ENCODE peak calls at places on chromosomes 3 and 15, in seven cellular contexts. I is tibial artery, F is aorta, C is kidney, T is PC-9, B is heart left ventricle, J is OCI-LY7. S is an unnamed sample.
A peak's percentile ranks its signal among the peaks of the same experiment; 100 is the strongest.

GRCh38 chr3:32614956-32615355 is 44.3 kb upstream of the DYNC1LI1 start:
- DNase-seq in I (no peak), F (no peak), C (no peak), T (no peak), B (no peak), J (no peak), S (peak; percentile 58)

GRCh38 chr3:127212711-127213110 is 19.8 kb downstream of the PRR23E start:
- DNase-seq in I (no peak), F (no peak), C (no peak), T (no peak), B (no peak), J (no peak), S (no peak)

GRCh38 chr3:145144361-145144760 is 1016.6 kb downstream of the PLOD2 start:
- DNase-seq in I (no peak), F (no peak), C (no peak), T (no peak), B (no peak), J (no peak), S (no peak)

GRCh38 chr3:141335531-141336042 is 32.7 kb upstream of the ZBTB38 start:
- DNase-seq in I (no peak), F (no peak), C (no peak), T (no peak), B (no peak), J (no peak), S (no peak)

GRCh38 chr3:46670891-46671427 is 22.5 kb downstream of the ALS2CL start:
- DNase-seq in I (no peak), F (no peak), C (peak; percentile 36), T (no peak), B (peak; percentile 53), J (no peak), S (no peak)

GRCh38 chr3:126304704-126305103 is 52.5 kb downstream of the KLF15 start:
- DNase-seq in I (no peak), F (no peak), C (no peak), T (no peak), B (no peak), J (no peak), S (no peak)

GRCh38 chr3:37800022-37800493 is 61.6 kb upstream of the CTDSPL start:
- DNase-seq in I (no peak), F (no peak), C (no peak), T (no peak), B (no peak), J (no peak), S (no peak)

GRCh38 chr3:168034152-168034928 is 61.4 kb downstream of the GOLIM4 start:
- DNase-seq in I (no peak), F (no peak), C (no peak), T (no peak), B (no peak), J (no peak), S (peak; percentile 2)

GRCh38 chr15:72487070-72487797 is 13.1 kb downstream of the ARIH1 start:
- DNase-seq in I (no peak), F (no peak), C (no peak), T (no peak), B (no peak), J (no peak), S (no peak)

GRCh38 chr3:119918992-119919933 is 137.4 kb downstream of the NR1I2 start:
- DNase-seq in I (no peak), F (no peak), C (no peak), T (no peak), B (no peak), J (no peak), S (no peak)

GRCh38 chr3:101484805-101485620 is 28.0 kb downstream of the SENP7 start:
- DNase-seq in I (no peak), F (no peak), C (no peak), T (no peak), B (no peak), J (no peak), S (peak; percentile 1)

GRCh38 chr3:44272191-44272590 is 30.5 kb downstream of the TOPAZ1 start:
- DNase-seq in I (no peak), F (no peak), C (no peak), T (no peak), B (no peak), J (no peak), S (no peak)

GRCh38 chr3:133038089-133038730 is at the start of gene TMEM108:
- DNase-seq in I (peak; percentile 41), F (peak; percentile 92), C (peak; percentile 84), T (no peak), B (peak; percentile 82), J (no peak), S (peak; percentile 30)

GRCh38 chr15:57425842-57426241 is 49.5 kb downstream of the CGNL1 start:
- DNase-seq in I (no peak), F (no peak), C (no peak), T (no peak), B (no peak), J (no peak), S (no peak)

GRCh38 chr15:87349181-87349580 is 907.4 kb downstream of the NTRK3 start:
- DNase-seq in I (no peak), F (no peak), C (no peak), T (no peak), B (no peak), J (no peak), S (no peak)

GRCh38 chr3:11564577-11565001 is 79.1 kb downstream of the VGLL4 start:
- DNase-seq in I (no peak), F (peak; percentile 72), C (peak; percentile 64), T (no peak), B (peak; percentile 46), J (no peak), S (no peak)

GRCh38 chr3:62665627-62666433 is 209.4 kb downstream of the CADPS start:
- DNase-seq in I (peak; percentile 74), F (no peak), C (no peak), T (no peak), B (peak; percentile 67), J (peak; percentile 90), S (no peak)

GRCh38 chr3:186515115-186515514 is 29.1 kb downstream of the CRYGS start:
- DNase-seq in I (no peak), F (no peak), C (no peak), T (no peak), B (no peak), J (peak; percentile 21), S (no peak)

GRCh38 chr3:168847293-168847883 is 751.7 kb upstream of the GOLIM4 start:
- DNase-seq in I (no peak), F (no peak), C (no peak), T (no peak), B (no peak), J (peak; percentile 44), S (peak; percentile 2)

GRCh38 chr3:160806686-160807085 is 50.7 kb downstream of the PPM1L start:
- DNase-seq in I (no peak), F (no peak), C (no peak), T (no peak), B (no peak), J (no peak), S (no peak)
- H3K27ac ChIP-seq in I (peak overlapping the region; percentile 57), F (no peak overlapping the region), C (no peak overlapping the region), T (no peak overlapping the region), B (no peak overlapping the region), J (no peak overlapping the region), S (no peak overlapping the region)

DNA sequence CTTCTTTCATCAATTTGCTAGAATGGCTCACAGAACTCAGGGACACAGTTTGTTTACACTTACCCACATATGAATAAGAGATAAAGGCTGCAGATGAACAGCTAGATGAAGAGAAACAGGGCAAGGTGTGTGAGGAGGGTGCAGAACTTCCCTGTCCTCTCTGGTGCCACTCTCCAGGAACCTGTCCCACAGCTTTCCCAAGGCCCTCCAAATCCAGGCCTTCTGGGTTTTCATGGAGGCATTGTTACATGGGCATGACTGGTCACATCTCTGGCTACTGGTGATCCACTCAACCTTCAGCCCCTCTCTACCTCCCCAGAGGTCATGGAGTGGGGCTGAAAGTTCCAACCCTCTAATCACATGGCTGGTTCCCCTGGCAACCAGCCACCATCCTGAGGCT is 73.6 kb downstream of the ITGB5 start:
- DNase-seq in I (no peak), F (no peak), C (no peak), T (no peak), B (no peak), J (no peak), S (no peak)
- H3K27ac ChIP-seq in I (peak overlapping the region; percentile 81), F (peak overlapping the region; percentile 99), C (peak overlapping the region; percentile 83), T (peak overlapping the region; percentile 96), B (peak overlapping the region; percentile 65), J (no peak overlapping the region), S (peak overlapping the region; percentile 96)

DNA sequence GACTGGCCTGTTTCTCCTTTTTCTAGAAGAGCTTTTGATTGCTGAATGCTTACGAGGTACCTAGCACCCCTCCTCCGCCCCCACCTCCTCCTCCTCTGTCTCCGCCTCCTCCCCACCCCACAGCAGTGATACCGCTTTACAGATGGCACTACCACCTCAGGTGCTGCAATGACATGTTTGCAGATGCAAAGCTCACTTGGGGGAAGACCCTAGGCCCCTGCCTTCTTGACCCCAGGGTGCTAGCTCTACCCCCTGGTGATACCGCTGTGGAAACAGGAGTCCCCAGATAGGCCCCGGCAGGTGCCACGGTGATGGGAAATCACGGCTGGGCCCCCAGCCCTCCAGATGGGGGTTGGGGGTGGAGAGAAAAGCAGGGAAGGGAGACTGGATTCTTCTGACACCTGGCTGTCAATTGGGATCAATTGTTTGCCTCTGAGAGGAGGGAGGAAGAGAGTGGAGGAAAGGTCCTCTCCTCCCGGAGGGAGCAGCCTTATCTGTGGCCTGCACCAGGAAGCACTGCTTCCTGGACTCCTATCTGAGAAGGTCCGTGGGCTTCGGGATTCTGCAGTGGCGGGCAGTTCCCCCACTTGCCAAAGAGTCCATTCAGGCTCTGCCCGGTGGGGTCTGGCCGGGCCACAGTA is 37.6 kb downstream of the DNASE1L3 start:
- DNase-seq in I (no peak), F (no peak), C (no peak), T (no peak), B (no peak), J (no peak), S (no peak)
- H3K27ac ChIP-seq in I (no peak overlapping the region), F (no peak overlapping the region), C (no peak overlapping the region), T (no peak overlapping the region), B (no peak overlapping the region), J (no peak overlapping the region), S (no peak overlapping the region)

GRCh38 chr15:90588427-90588826 is 58.7 kb downstream of the CRTC3 start:
- DNase-seq in I (no peak), F (no peak), C (no peak), T (no peak), B (no peak), J (no peak), S (peak; percentile 18)
- H3K27ac ChIP-seq in I (no peak overlapping the region), F (no peak overlapping the region), C (no peak overlapping the region), T (no peak overlapping the region), B (no peak overlapping the region), J (no peak overlapping the region), S (no peak overlapping the region)

GRCh38 chr3:125045194-125045593 is 10.6 kb downstream of the HEG1 start:
- DNase-seq in I (no peak), F (no peak), C (no peak), T (no peak), B (no peak), J (no peak), S (no peak)
- H3K27ac ChIP-seq in I (peak overlapping the region; percentile 81), F (no peak overlapping the region), C (peak overlapping the region; percentile 44), T (no peak overlapping the region), B (peak overlapping the region; percentile 94), J (no peak overlapping the region), S (peak overlapping the region; percentile 31)

GRCh38 chr15:36766449-36766848 is 187.0 kb downstream of the CDIN1 start:
- DNase-seq in I (no peak), F (no peak), C (no peak), T (peak; percentile 48), B (no peak), J (no peak), S (no peak)
- H3K27ac ChIP-seq in I (no peak overlapping the region), F (no peak overlapping the region), C (no peak overlapping the region), T (no peak overlapping the region), B (no peak overlapping the region), J (no peak overlapping the region), S (no peak overlapping the region)

S was measured in AG04450.